ENCODE peak calls at places on chromosomes 13 and 19, in seven cellular contexts. A is A549, U is upper lobe of right lung, W is left ventricle myocardium inferior, J is tibial nerve, Q is H9, H is T-helper 17 cell. V is an unnamed sample.

GRCh38 chr19:5104871-5105351 is 136.0 kb downstream of the KDM4B start:
- DNase-seq in A (no peak), U (no peak), W (no peak), J (no peak), Q (no peak), H (no peak), V (no peak)

GRCh38 chr13:27395007-27395510 is 29.4 kb upstream of the GTF3A start:
- DNase-seq in A (no peak), U (no peak), W (no peak), J (no peak), Q (no peak), H (no peak), V (no peak)

GRCh38 chr13:108214511-108215383 is 589 bp downstream of the LIG4 start:
- DNase-seq in A (no peak), U (peak; percentile 66), W (no peak), J (no peak), Q (peak; percentile 50), H (peak; percentile 44), V (no peak)

GRCh38 chr13:105343134-105343806 is 1192.2 kb downstream of the EFNB2 start:
- DNase-seq in A (no peak), U (no peak), W (no peak), J (no peak), Q (no peak), H (no peak), V (no peak)

GRCh38 chr13:48595330-48596127 is 58.2 kb upstream of the CYSLTR2 start:
- DNase-seq in A (peak; percentile 63), U (no peak), W (peak; percentile 49), J (peak; percentile 50), Q (peak; percentile 61), H (peak; percentile 16), V (peak; percentile 35)

GRCh38 chr13:87919956-87920355 is 248.8 kb downstream of the SLITRK5 start:
- DNase-seq in A (no peak), U (no peak), W (no peak), J (no peak), Q (no peak), H (no peak), V (no peak)

GRCh38 chr19:36577271-36577996 is 4.3 kb upstream of the ZNF529 start:
- DNase-seq in A (no peak), U (no peak), W (no peak), J (no peak), Q (no peak), H (no peak), V (no peak)

GRCh38 chr13:98143601-98144500 is 957 bp downstream of the FARP1 start:
- DNase-seq in A (no peak), U (peak; percentile 74), W (peak; percentile 20), J (no peak), Q (no peak), H (no peak), V (no peak)

GRCh38 chr19:29410974-29411615 is 114.7 kb upstream of the VSTM2B start:
- DNase-seq in A (no peak), U (no peak), W (no peak), J (peak; percentile 14), Q (no peak), H (no peak), V (no peak)

GRCh38 chr19:33621811-33622504 is at the start of gene CHST8:
- DNase-seq in A (no peak), U (no peak), W (peak; percentile 40), J (no peak), Q (peak; percentile 82), H (no peak), V (no peak)

GRCh38 chr13:101706651-101707050 is 254.2 kb downstream of the ITGBL1 start:
- DNase-seq in A (peak; percentile 13), U (no peak), W (no peak), J (no peak), Q (no peak), H (no peak), V (no peak)

GRCh38 chr19:41426952-41427646 is at the start of gene B3GNT8:
- DNase-seq in A (no peak), U (peak; percentile 96), W (peak; percentile 90), J (peak; percentile 71), Q (peak; percentile 93), H (no peak), V (peak; percentile 41)

GRCh38 chr19:49684251-49684982 is 5.0 kb upstream of the ADM5 start:
- DNase-seq in A (peak; percentile 57), U (no peak), W (no peak), J (no peak), Q (peak; percentile 68), H (no peak), V (no peak)

GRCh38 chr19:7251502-7251901 is 42.7 kb downstream of the INSR start:
- DNase-seq in A (no peak), U (no peak), W (no peak), J (no peak), Q (no peak), H (no peak), V (no peak)

GRCh38 chr19:7327802-7328201 is 20.9 kb upstream of the ARHGEF18 start:
- DNase-seq in A (no peak), U (no peak), W (no peak), J (no peak), Q (no peak), H (no peak), V (no peak)

GRCh38 chr19:54418030-54418929 is 3.0 kb downstream of the TTYH1 start:
- DNase-seq in A (peak; percentile 42), U (no peak), W (no peak), J (no peak), Q (no peak), H (no peak), V (no peak)

GRCh38 chr19:1049106-1049505 is 9.2 kb downstream of the ABCA7 start:
- DNase-seq in A (no peak), U (no peak), W (no peak), J (no peak), Q (peak; percentile 24), H (no peak), V (no peak)

GRCh38 chr19:39237200-39238184 is 7.3 kb downstream of the IFNL3 start:
- DNase-seq in A (peak; percentile 33), U (peak; percentile 93), W (no peak), J (no peak), Q (peak; percentile 71), H (peak; percentile 14), V (no peak)

GRCh38 chr13:32883501-32883900 is 132.7 kb upstream of the KL start:
- DNase-seq in A (no peak), U (no peak), W (no peak), J (peak; percentile 20), Q (no peak), H (no peak), V (no peak)

GRCh38 chr13:87255394-87255793 is 415.8 kb upstream of the SLITRK5 start:
- DNase-seq in A (no peak), U (no peak), W (no peak), J (no peak), Q (no peak), H (no peak), V (no peak)

GRCh38 chr19:47098608-47099007 is 15.0 kb downstream of the ZC3H4 start:
- DNase-seq in A (no peak), U (no peak), W (no peak), J (no peak), Q (no peak), H (no peak), V (no peak)

GRCh38 chr19:13681509-13681908 is 82.8 kb upstream of the MRI1 start:
- DNase-seq in A (no peak), U (no peak), W (no peak), J (no peak), Q (no peak), H (no peak), V (no peak)

DNA sequence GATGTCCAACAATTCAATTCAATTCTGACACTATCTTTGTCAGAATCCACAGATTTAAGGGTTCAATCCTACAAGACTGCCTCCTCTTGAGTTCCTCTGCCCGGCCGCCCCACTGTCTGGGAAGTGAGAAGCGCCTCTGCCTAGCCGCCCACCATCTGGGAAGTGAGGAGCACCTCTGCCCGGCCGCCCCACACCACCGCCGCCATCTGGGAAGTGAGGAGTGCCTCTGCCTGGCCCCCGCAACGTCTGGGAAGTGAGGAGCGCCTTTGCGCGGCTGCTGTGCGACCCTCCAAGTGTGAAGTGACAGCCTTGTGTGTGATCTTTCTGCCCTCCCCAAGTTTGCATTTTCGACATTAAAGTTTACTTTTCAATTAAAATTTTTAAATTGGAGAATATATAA is 6.0 kb downstream of the ZNF614 start:
- DNase-seq in A (no peak), U (no peak), W (no peak), J (no peak), Q (no peak), H (no peak), V (no peak)
- H3K9me3 ChIP-seq in A (peaks cover 93% of the 10 kb centered on the region), U (peaks cover 36% of the 10 kb centered on the region), W (peaks cover 84% of the 10 kb centered on the region), J (peaks cover 96% of the 10 kb centered on the region), Q (no peaks in the 10 kb centered on the region), H (peaks cover 69% of the 10 kb centered on the region), V (peaks cover 36% of the 10 kb centered on the region)

GRCh38 chr19:19098703-19099632 is 35.2 kb downstream of the SLC25A42 start:
- DNase-seq in A (no peak), U (peak; percentile 71), W (no peak), J (no peak), Q (no peak), H (no peak), V (no peak)
- H3K9me3 ChIP-seq in A (no peaks in the 10 kb centered on the region), U (no peaks in the 10 kb centered on the region), W (no peaks in the 10 kb centered on the region), J (no peaks in the 10 kb centered on the region), Q (no peaks in the 10 kb centered on the region), H (no peaks in the 10 kb centered on the region), V (no peaks in the 10 kb centered on the region)

GRCh38 chr13:112179421-112179820 is 112.5 kb downstream of the SOX1 start:
- DNase-seq in A (no peak), U (no peak), W (no peak), J (no peak), Q (no peak), H (no peak), V (no peak)

GRCh38 chr13:112177889-112178288 is 110.9 kb downstream of the SOX1 start:
- DNase-seq in A (no peak), U (no peak), W (no peak), J (no peak), Q (no peak), H (no peak), V (no peak)

GRCh38 chr13:112176746-112177119 is 109.8 kb downstream of the SOX1 start:
- DNase-seq in A (no peak), U (no peak), W (no peak), J (no peak), Q (no peak), H (no peak), V (no peak)

GRCh38 chr13:112178769-112179168 is 111.8 kb downstream of the SOX1 start:
- DNase-seq in A (no peak), U (no peak), W (no peak), J (no peak), Q (no peak), H (no peak), V (no peak)

DNA sequence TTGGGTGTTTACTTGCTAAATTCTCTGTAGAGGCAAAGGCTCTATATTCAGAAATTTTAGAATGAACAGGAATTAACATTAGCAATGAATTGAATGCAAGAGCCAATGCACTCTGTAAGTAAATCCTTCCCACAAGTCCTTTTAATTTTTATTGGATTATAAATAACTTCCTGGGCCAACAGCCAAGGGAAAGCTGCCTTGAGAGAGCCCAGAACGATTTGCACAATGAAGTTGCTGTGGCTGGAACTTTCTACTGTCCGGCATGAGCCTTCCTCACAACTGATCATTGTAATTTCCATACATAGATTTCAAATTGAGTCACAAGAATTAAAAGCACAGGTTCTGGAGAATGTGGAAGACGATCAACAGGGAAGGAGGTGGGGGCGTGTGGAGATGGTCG is 110.5 kb downstream of the SOX1 start:
- DNase-seq in A (no peak), U (no peak), W (no peak), J (no peak), Q (no peak), H (no peak), V (no peak)
- H3K9me3 ChIP-seq in A (no peaks in the 10 kb centered on the region), U (no peaks in the 10 kb centered on the region), W (peaks cover 10% of the 10 kb centered on the region), J (peaks cover 14% of the 10 kb centered on the region), Q (no peaks in the 10 kb centered on the region), H (no peaks in the 10 kb centered on the region), V (no peaks in the 10 kb centered on the region)

GRCh38 chr19:15643387-15643786 is 2.7 kb downstream of the CYP4F3 start:
- DNase-seq in A (no peak), U (no peak), W (no peak), J (no peak), Q (no peak), H (no peak), V (no peak)
- H3K9me3 ChIP-seq in A (no peaks in the 10 kb centered on the region), U (no peaks in the 10 kb centered on the region), W (peaks cover 10% of the 10 kb centered on the region), J (no peaks in the 10 kb centered on the region), Q (peaks cover 97% of the 10 kb centered on the region), H (no peaks in the 10 kb centered on the region), V (no peaks in the 10 kb centered on the region)

V was measured in effector memory CD4-positive, alpha-beta T cell.